ENCODE peak calls at places on chromosomes 5 and 9, in six cellular contexts. P, V, A, Z, T and Y are unnamed samples.
A peak's percentile ranks its signal among the peaks of the same experiment; 100 is the strongest.

GRCh38 chr9:75914936-75915335 is 24.5 kb downstream of the PCSK5 start:
- DNase-seq in P (no peak), V (no peak), A (no peak), Z (no peak), T (no peak), Y (no peak)

GRCh38 chr5:119059740-119060255 is 11.1 kb upstream of the DMXL1 start:
- DNase-seq in P (no peak), V (no peak), A (no peak), Z (no peak), T (no peak), Y (peak; percentile 68)

GRCh38 chr9:135665795-135666189 is 2.7 kb downstream of the LCN9 start:
- DNase-seq in P (no peak), V (no peak), A (no peak), Z (no peak), T (no peak), Y (no peak)

GRCh38 chr5:68114641-68115040 is 100.9 kb upstream of the PIK3R1 start:
- DNase-seq in P (no peak), V (no peak), A (no peak), Z (no peak), T (no peak), Y (peak; percentile 47)

GRCh38 chr5:147611483-147611882 is 101.6 kb upstream of the DPYSL3 start:
- DNase-seq in P (no peak), V (no peak), A (no peak), Z (no peak), T (no peak), Y (no peak)

GRCh38 chr9:77457916-77458592 is 190.1 kb downstream of the GNA14 start:
- DNase-seq in P (peak; percentile 63), V (no peak), A (peak; percentile 68), Z (peak; percentile 82), T (peak; percentile 83), Y (peak; percentile 75)

GRCh38 chr5:1445313-1445894 is at the start of gene SLC6A3:
- DNase-seq in P (no peak), V (peak; percentile 83), A (peak; percentile 21), Z (no peak), T (no peak), Y (peak; percentile 30)

GRCh38 chr9:137046094-137046787 is at the start of gene NPDC1:
- DNase-seq in P (peak; percentile 79), V (no peak), A (peak; percentile 86), Z (peak; percentile 87), T (peak; percentile 100), Y (peak; percentile 71)

GRCh38 chr5:111735829-111736228 is 21.2 kb downstream of the NREP start:
- DNase-seq in P (no peak), V (peak; percentile 87), A (peak; percentile 17), Z (peak; percentile 78), T (peak; percentile 23), Y (peak; percentile 23)

GRCh38 chr9:115015018-115015635 is 84.7 kb upstream of the TNFSF8 start:
- DNase-seq in P (peak; percentile 26), V (no peak), A (peak; percentile 28), Z (no peak), T (peak; percentile 82), Y (no peak)

GRCh38 chr9:101705135-101705661 is 33.2 kb downstream of the GRIN3A start:
- DNase-seq in P (no peak), V (peak; percentile 81), A (peak; percentile 77), Z (no peak), T (no peak), Y (peak; percentile 51)

GRCh38 chr9:106878943-106879916 is 16.3 kb downstream of the ZNF462 start:
- DNase-seq in P (peak; percentile 85), V (peak; percentile 87), A (peak; percentile 58), Z (peak; percentile 94), T (no peak), Y (no peak)

GRCh38 chr9:129726322-129727160 is 26.3 kb downstream of the PTGES start:
- DNase-seq in P (peak; percentile 51), V (peak; percentile 95), A (peak; percentile 69), Z (peak; percentile 82), T (peak; percentile 87), Y (peak; percentile 63)

GRCh38 chr9:93259490-93260289 is 75.8 kb downstream of the WNK2 start:
- DNase-seq in P (no peak), V (peak; percentile 74), A (peak; percentile 4), Z (peak; percentile 40), T (no peak), Y (no peak)

GRCh38 chr9:37915911-37916470 is 12.1 kb upstream of the SLC25A51 start:
- DNase-seq in P (no peak), V (peak; percentile 82), A (no peak), Z (peak; percentile 29), T (no peak), Y (no peak)

GRCh38 chr9:37914701-37915358 is 10.9 kb upstream of the SLC25A51 start:
- DNase-seq in P (no peak), V (peak; percentile 84), A (no peak), Z (no peak), T (no peak), Y (no peak)

GRCh38 chr9:37916471-37917314 is 12.8 kb upstream of the SLC25A51 start:
- DNase-seq in P (peak; percentile 76), V (peak; percentile 74), A (no peak), Z (peak; percentile 60), T (no peak), Y (no peak)

GRCh38 chr9:37913480-37914153 is 9.7 kb upstream of the SLC25A51 start:
- DNase-seq in P (peak; percentile 84), V (peak; percentile 95), A (peak; percentile 86), Z (peak; percentile 87), T (peak; percentile 60), Y (peak; percentile 76)

GRCh38 chr9:37914154-37914551 is 10.2 kb upstream of the SLC25A51 start:
- DNase-seq in P (no peak), V (peak; percentile 78), A (no peak), Z (no peak), T (no peak), Y (no peak)
- TF ChIP-seq POLR2A in P (no peak), V (no peak), A (no peak), Z (no peak), T (no peak), Y (no peak)

GRCh38 chr9:133352635-133353340 is 3.5 kb downstream of the SURF1 start:
- DNase-seq in P (no peak), V (no peak), A (no peak), Z (no peak), T (no peak), Y (no peak)
- TF ChIP-seq POLR2A in P (peak; percentile 38), V (no peak), A (no peak), Z (no peak), T (no peak), Y (no peak)

DNA sequence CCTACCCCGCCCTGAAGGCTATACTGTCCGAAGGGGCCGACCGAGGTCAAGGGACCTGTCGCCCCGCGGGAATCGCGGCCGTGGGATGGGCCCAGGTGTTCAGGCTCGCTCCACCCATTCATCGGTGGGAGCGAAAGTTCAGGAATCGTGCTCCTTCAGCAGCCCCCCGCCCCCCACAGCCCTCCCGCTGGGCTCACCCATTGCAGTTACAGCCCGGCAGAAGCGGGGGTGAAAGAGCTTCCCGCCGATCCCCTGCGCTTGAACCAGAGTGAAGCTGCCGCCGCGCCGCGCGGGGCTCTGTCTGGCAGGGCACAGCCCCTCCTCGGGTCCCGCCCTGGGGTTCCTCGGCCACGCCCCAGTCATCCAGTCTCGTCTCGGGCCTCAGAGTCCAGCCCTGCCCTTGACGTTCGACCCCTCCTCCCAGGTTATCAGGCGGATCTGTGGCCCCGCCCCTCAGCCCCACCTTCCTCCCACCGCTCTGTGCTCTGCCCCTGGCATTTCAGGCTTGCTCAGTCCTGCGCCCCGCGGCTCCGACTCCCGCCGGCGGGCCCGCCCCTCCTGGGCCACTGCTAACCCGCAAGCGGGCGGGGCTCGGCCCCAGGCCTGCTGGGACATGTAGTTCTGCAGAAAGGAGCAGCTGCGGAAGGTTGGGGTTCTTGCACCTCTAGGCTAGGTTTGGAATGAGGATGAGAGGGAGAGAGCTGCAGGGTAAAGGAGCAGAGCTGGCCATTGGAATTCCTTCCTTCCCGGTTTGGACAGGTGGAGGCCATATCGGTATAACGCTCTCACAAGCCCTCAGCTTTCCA is at the start of gene MYORG:
- DNase-seq in P (peak; percentile 84), V (peak; percentile 98), A (peak; percentile 99), Z (peak; percentile 96), T (peak; percentile 95), Y (peak; percentile 92)
- TF ChIP-seq POLR2A in P (no peak), V (no peak), A (peak; percentile 99), Z (peak; percentile 83), T (peak; percentile 34), Y (no peak)

DNA sequence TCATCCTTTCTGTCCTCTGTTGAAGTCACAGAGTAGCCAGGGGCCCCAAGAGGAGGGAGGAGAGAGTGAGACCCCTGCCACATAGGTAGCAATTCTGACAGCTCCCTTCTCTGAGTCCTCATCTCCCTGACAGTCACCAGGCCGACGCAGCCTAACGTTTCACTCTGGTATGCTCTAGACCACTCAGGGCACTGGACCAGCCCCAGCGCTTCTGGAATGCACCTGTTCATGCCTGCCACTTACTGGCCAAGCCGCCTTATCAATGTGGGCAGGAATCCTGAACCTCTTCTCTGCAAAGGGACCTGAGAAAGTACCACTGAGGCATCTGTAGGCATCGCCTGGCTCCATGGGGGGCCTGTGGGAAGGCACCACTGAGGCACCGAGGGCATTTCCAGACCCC is 50.2 kb downstream of the SECISBP2 start:
- DNase-seq in P (no peak), V (no peak), A (no peak), Z (no peak), T (no peak), Y (no peak)
- TF ChIP-seq POLR2A in P (no peak), V (no peak), A (no peak), Z (no peak), T (no peak), Y (no peak)

DNA sequence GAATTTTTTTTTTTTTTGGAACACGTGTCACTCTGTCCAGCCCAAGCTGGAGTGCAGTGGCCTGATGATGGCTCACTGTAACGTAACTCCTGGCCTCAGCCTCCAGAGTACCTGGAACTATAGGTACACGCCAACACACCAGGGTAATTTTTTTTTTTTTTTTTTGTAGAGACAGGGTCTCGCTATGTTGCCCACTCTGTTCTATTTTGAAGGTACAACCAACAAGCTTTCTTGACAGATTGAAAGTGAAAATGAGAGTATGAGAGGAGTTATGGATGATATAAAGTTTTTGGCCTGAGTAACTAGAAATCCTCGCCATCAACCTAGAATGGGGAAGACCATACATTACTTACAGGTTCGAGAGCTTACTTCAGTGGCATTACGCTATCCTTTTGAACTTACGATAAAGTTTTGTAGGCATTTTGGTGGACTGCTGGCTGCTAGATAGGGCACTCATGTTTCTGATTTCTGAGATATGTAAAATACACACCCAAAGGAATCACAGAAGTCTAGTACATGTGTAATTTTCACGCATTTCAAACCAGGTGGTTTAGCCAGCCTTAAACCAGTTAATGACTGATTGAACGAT is 806 bp upstream of the CDC42SE2 start:
- DNase-seq in P (peak; percentile 49), V (no peak), A (no peak), Z (no peak), T (no peak), Y (peak; percentile 55)
- TF ChIP-seq POLR2A in P (no peak), V (no peak), A (no peak), Z (no peak), T (no peak), Y (no peak)

GRCh38 chr9:127788337-127789011 is 2.6 kb downstream of the CDK9 start:
- DNase-seq in P (no peak), V (no peak), A (no peak), Z (no peak), T (no peak), Y (no peak)
- TF ChIP-seq POLR2A in P (no peak), V (no peak), A (no peak), Z (no peak), T (no peak), Y (no peak)

DNA sequence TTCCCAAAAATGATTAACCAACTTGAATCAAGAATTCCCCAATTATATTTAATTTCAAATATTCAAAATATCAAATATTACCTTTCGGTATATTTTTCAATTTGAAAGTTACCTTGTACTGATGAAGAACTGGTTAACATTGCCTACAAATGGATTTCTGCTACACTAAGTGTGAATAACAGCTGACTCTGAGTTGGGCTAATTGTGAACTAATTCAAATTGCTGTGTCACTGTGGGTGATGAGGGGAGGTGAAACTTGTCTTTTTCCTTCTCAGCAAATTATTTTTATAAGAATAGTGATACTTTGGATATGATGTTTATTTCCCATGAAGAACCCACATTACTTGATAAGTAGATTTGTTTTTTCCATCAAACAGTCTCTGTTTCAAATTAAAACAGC is 103.4 kb upstream of the RPS23 start:
- DNase-seq in P (no peak), V (no peak), A (no peak), Z (no peak), T (no peak), Y (no peak)
- TF ChIP-seq POLR2A in P (no peak), V (no peak), A (no peak), Z (no peak), T (no peak), Y (no peak)